ENCODE peak calls at places on chromosomes 12 and 14, in seven cellular contexts. P is left ventricle myocardium superior; G is CD8-positive, alpha-beta T cell; H is central memory CD8-positive, alpha-beta T cell; Y is heart right ventricle; F is stimulated activated effector memory CD8-positive, alpha-beta T cell treated with anti-CD3 and anti-CD28 coated beads, Interleukin-12 subunit alpha, Interleukin-12 subunit beta, amount 100 ng/mL, for 72 hours; S is left lung. I is an unnamed sample.

GRCh38 chr12:57242691-57243454 is 8.1 kb downstream of the STAC3 start:
- ATAC-seq in Y (peak), P (peak), F (peak), G (no peak), H (no peak), S (peak), I (peak)

GRCh38 chr14:96145116-96145864 is 59.3 kb upstream of the BDKRB2 start:
- ATAC-seq in F (no peak), S (no peak), Y (no peak), P (no peak), G (no peak), H (no peak), I (no peak)

GRCh38 chr12:27511031-27511722 is 12.8 kb upstream of the PPFIBP1 start:
- ATAC-seq in F (no peak), Y (peak), G (no peak), S (peak), P (peak), H (no peak), I (no peak)

GRCh38 chr14:102731871-102732800 is 45.1 kb upstream of the TRAF3 start:
- ATAC-seq in Y (no peak), S (peak), P (no peak), H (no peak), G (no peak), F (no peak), I (peak)

GRCh38 chr14:37142835-37143499 is 29.4 kb downstream of the SLC25A21 start:
- ATAC-seq in H (no peak), F (no peak), P (no peak), S (no peak), G (no peak), Y (no peak), I (no peak)

GRCh38 chr12:867905-868304 is 81.6 kb downstream of the RAD52 start:
- ATAC-seq in P (peak), Y (no peak), F (no peak), S (no peak), H (no peak), G (no peak), I (no peak)

GRCh38 chr14:61889914-61890351 is 127.7 kb downstream of the SNAPC1 start:
- ATAC-seq in G (peak), P (no peak), Y (no peak), S (peak), F (peak), H (peak), I (peak)

GRCh38 chr12:121079736-121080272 is 40.8 kb upstream of the OASL start:
- ATAC-seq in P (no peak), H (no peak), Y (no peak), S (no peak), G (no peak), F (no peak), I (no peak)

GRCh38 chr12:44775916-44776315 is 100.2 kb downstream of the NELL2 start:
- ATAC-seq in F (no peak), Y (no peak), H (no peak), G (no peak), P (no peak), S (no peak), I (no peak)

GRCh38 chr12:100114574-100114973 is 28.1 kb downstream of the BLTP3B start:
- ATAC-seq in F (no peak), Y (no peak), P (no peak), H (no peak), G (no peak), S (no peak), I (no peak)

GRCh38 chr14:75268638-75269550 is 9.7 kb upstream of the FOS start:
- ATAC-seq in G (no peak), S (peak), Y (no peak), F (no peak), H (peak), P (no peak), I (peak)

GRCh38 chr12:127145929-127146789 is 1120.8 kb upstream of the TMEM132C start:
- ATAC-seq in S (peak), G (peak), P (peak), F (peak), H (peak), Y (peak), I (peak)

GRCh38 chr14:34628681-34629135 is 1.2 kb downstream of the SNX6 start:
- ATAC-seq in H (no peak), G (peak), F (no peak), Y (peak), S (peak), P (peak), I (no peak)

GRCh38 chr14:24483604-24484252 is 24.3 kb downstream of the CMA1 start:
- ATAC-seq in F (peak), H (no peak), P (no peak), G (no peak), Y (no peak), S (peak), I (no peak)

GRCh38 chr14:67787673-67788072 is 28.7 kb downstream of the ZFYVE26 start:
- ATAC-seq in S (no peak), Y (no peak), F (no peak), P (no peak), G (no peak), H (no peak), I (no peak)

I was measured in esophagus mucosa.